ENCODE peak calls at places on chromosomes 13 and 19, in eight cellular contexts. O, F, R, N, B, U, I and M are unnamed samples.

GRCh38 chr13:49810464-49810824 is 18.0 kb upstream of the KPNA3 start:
- DNase-seq in B (no peak), N (no peak), O (no peak), R (no peak), I (no peak), U (no peak), F (no peak), M (no peak)

GRCh38 chr13:112757759-112758086 is 67.9 kb downstream of the ATP11A start:
- DNase-seq in B (no peak), F (no peak), U (no peak), R (no peak), O (no peak), N (no peak), I (no peak), M (no peak)

GRCh38 chr19:38395381-38396127 is 7.1 kb downstream of the SPRED3 start:
- DNase-seq in R (no peak), O (peak; percentile 26), N (no peak), B (no peak), U (no peak), I (no peak), F (no peak), M (no peak)

GRCh38 chr13:42497798-42498197 is 76.2 kb upstream of the TNFSF11 start:
- DNase-seq in B (no peak), N (no peak), O (no peak), I (no peak), F (no peak), R (no peak), U (no peak), M (no peak)

GRCh38 chr19:31312004-31312403 is 37.2 kb downstream of the TSHZ3 start:
- DNase-seq in R (peak; percentile 75), F (no peak), U (no peak), I (no peak), O (no peak), B (no peak), N (no peak), M (no peak)

GRCh38 chr19:36113895-36114762 is 546 bp downstream of the POLR2I start:
- DNase-seq in F (peak; percentile 64), B (peak; percentile 33), N (no peak), I (no peak), O (no peak), U (no peak), R (peak; percentile 38), M (peak; percentile 44)

GRCh38 chr13:113748862-113749451 is 10.1 kb upstream of the TMEM255B start:
- DNase-seq in F (no peak), I (no peak), O (no peak), N (no peak), U (no peak), B (no peak), R (no peak), M (no peak)

GRCh38 chr13:92719868-92720267 is 506.7 kb upstream of the GPC6 start:
- DNase-seq in U (no peak), N (no peak), I (no peak), O (no peak), B (no peak), F (no peak), R (no peak), M (no peak)

GRCh38 chr19:43620061-43621001 is 902 bp upstream of the ZNF428 start:
- DNase-seq in O (no peak), F (no peak), R (no peak), U (no peak), B (no peak), N (no peak), I (no peak), M (no peak)

GRCh38 chr19:27705896-27706295 is 1507.1 kb downstream of the UQCRFS1 start:
- DNase-seq in U (no peak), N (no peak), B (no peak), R (no peak), F (no peak), O (no peak), I (no peak), M (no peak)

GRCh38 chr13:35478384-35479222 is 2.1 kb upstream of the MAB21L1 start:
- DNase-seq in B (no peak), N (no peak), I (no peak), O (no peak), R (no peak), F (no peak), U (peak; percentile 34), M (no peak)

GRCh38 chr19:3389876-3390361 is 23.5 kb downstream of the NFIC start:
- DNase-seq in B (peak; percentile 55), U (no peak), F (no peak), I (no peak), N (no peak), O (no peak), R (peak; percentile 77), M (no peak)

GRCh38 chr19:32708457-32708856 is 11.1 kb upstream of the TDRD12 start:
- DNase-seq in O (no peak), I (no peak), N (no peak), B (no peak), F (no peak), R (no peak), U (no peak), M (no peak)

GRCh38 chr19:1315470-1316166 is 29.9 kb downstream of the EFNA2 start:
- DNase-seq in O (peak; percentile 40), F (peak; percentile 69), N (no peak), R (peak; percentile 43), U (no peak), B (peak; percentile 60), I (no peak), M (peak; percentile 33)
- TF ChIP-seq CTCF in O (no peak), F (peak; percentile 64), N (no peak), R (peak; percentile 22), U (peak; percentile 63), B (peak; percentile 59), I (peak; percentile 74), M (peak; percentile 59)

GRCh38 chr13:99192480-99192879 is 8.2 kb upstream of the UBAC2 start:
- DNase-seq in B (no peak), F (no peak), U (no peak), O (no peak), R (no peak), N (no peak), I (no peak), M (no peak)
- TF ChIP-seq CTCF in B (no peak), F (no peak), U (no peak), O (no peak), R (no peak), N (no peak), I (no peak), M (no peak)

GRCh38 chr19:29450306-29450705 is 75.5 kb upstream of the VSTM2B start:
- DNase-seq in U (no peak), I (peak; percentile 69), N (no peak), O (no peak), F (no peak), B (no peak), R (no peak), M (no peak)
- TF ChIP-seq CTCF in U (no peak), I (no peak), N (no peak), O (no peak), F (no peak), B (no peak), R (no peak), M (no peak)

GRCh38 chr19:52351512-52351911 is 15.5 kb downstream of the ZNF610 start:
- DNase-seq in O (no peak), U (peak; percentile 10), N (no peak), B (no peak), R (no peak), I (no peak), F (no peak), M (peak; percentile 15)
- TF ChIP-seq CTCF in O (no peak), U (peak; percentile 36), N (no peak), B (no peak), R (no peak), I (no peak), F (no peak), M (peak; percentile 53)

GRCh38 chr13:63517376-63517775 is 2101.7 kb upstream of the PCDH20 start:
- DNase-seq in I (no peak), N (no peak), U (no peak), R (peak; percentile 75), O (no peak), F (no peak), B (no peak), M (no peak)
- TF ChIP-seq CTCF in I (no peak), N (no peak), U (no peak), R (no peak), O (no peak), F (no peak), B (no peak), M (no peak)

DNA sequence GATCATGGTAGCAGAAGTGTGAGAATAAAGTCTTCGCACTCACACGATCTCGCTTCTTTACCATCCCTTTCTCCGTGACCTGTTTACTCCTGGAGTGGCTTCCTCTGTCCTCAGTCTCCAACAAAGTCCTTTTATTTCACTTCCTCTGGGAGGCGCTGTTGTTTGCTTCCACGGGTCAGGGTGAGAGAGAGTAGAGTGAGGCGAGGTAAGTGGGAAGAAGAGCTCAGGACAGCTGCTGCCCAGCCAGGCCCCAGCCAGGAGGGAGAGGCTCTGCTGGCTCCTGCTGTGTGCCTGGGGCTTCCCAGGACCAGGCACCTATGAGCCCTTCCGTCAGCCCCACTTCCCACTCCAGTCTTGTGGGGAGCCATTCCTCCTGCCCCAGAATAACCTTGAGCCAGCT is 242.1 kb downstream of the FGF9 start:
- DNase-seq in F (no peak), O (no peak), I (no peak), B (no peak), U (no peak), N (no peak), R (no peak), M (no peak)
- TF ChIP-seq CTCF in F (no peak), O (no peak), I (no peak), B (no peak), U (no peak), N (no peak), R (peak; percentile 17), M (peak; percentile 40)